ENCODE peak calls at places on chromosome 15, in five cellular contexts. One of them, this sample, is unnamed.

GRCh38 chr15:93029613-93030429 is 59.2 kb downstream of the RGMA start:
- DNase-seq in A549: no peak
- DNase-seq in HepG2: no peak
- DNase-seq in H1: peak
- DNase-seq in K562: no peak
- DNase-seq in this sample: no peak

GRCh38 chr15:29933043-29933442 is 110.8 kb upstream of the TJP1 start:
- DNase-seq in A549: peak
- DNase-seq in HepG2: no peak
- DNase-seq in H1: no peak
- DNase-seq in K562: no peak
- DNase-seq in this sample: no peak

GRCh38 chr15:82566690-82567089 is 26.4 kb upstream of the RPS17 start:
- DNase-seq in A549: peak
- DNase-seq in HepG2: peak
- DNase-seq in H1: no peak
- DNase-seq in K562: no peak
- DNase-seq in this sample: no peak

GRCh38 chr15:59274126-59274970 is 67.7 kb downstream of the LDHAL6B start:
- DNase-seq in A549: peak
- DNase-seq in HepG2: no peak
- DNase-seq in H1: no peak
- DNase-seq in K562: no peak
- DNase-seq in this sample: no peak

GRCh38 chr15:60660290-60661051 is 181.5 kb upstream of the ICE2 start:
- DNase-seq in A549: no peak
- DNase-seq in HepG2: no peak
- DNase-seq in H1: no peak
- DNase-seq in K562: no peak
- DNase-seq in this sample: no peak

GRCh38 chr15:38707802-38708671 is 143.4 kb upstream of the RASGRP1 start:
- DNase-seq in A549: peak
- DNase-seq in HepG2: peak
- DNase-seq in H1: peak
- DNase-seq in K562: peak
- DNase-seq in this sample: peak

GRCh38 chr15:84023636-84024035 is 211.9 kb upstream of the GOLGA6L4 start:
- DNase-seq in A549: peak
- DNase-seq in HepG2: peak
- DNase-seq in H1: peak
- DNase-seq in K562: peak
- DNase-seq in this sample: peak

GRCh38 chr15:38684461-38685000 is 119.9 kb upstream of the RASGRP1 start:
- DNase-seq in A549: no peak
- DNase-seq in HepG2: no peak
- DNase-seq in H1: no peak
- DNase-seq in K562: no peak
- DNase-seq in this sample: no peak

GRCh38 chr15:55696221-55696620 is 46.7 kb downstream of the PRTG start:
- DNase-seq in A549: no peak
- DNase-seq in HepG2: no peak
- DNase-seq in H1: no peak
- DNase-seq in K562: no peak
- DNase-seq in this sample: no peak

GRCh38 chr15:68674975-68675374 is 96.2 kb downstream of the CORO2B start:
- DNase-seq in A549: no peak
- DNase-seq in HepG2: no peak
- DNase-seq in H1: no peak
- DNase-seq in K562: no peak
- DNase-seq in this sample: no peak

GRCh38 chr15:99722406-99722805 is 10.8 kb downstream of the LYSMD4 start:
- DNase-seq in A549: no peak
- DNase-seq in HepG2: no peak
- DNase-seq in H1: no peak
- DNase-seq in K562: no peak
- DNase-seq in this sample: no peak

GRCh38 chr15:66502491-66502890 is 2.2 kb downstream of the RPL4 start:
- DNase-seq in A549: no peak
- DNase-seq in HepG2: no peak
- DNase-seq in H1: no peak
- DNase-seq in K562: no peak
- DNase-seq in this sample: no peak

GRCh38 chr15:63843901-63844317 is 10.2 kb upstream of the HERC1 start:
- DNase-seq in A549: no peak
- DNase-seq in HepG2: no peak
- DNase-seq in H1: no peak
- DNase-seq in K562: no peak
- DNase-seq in this sample: no peak

GRCh38 chr15:68310178-68310810 is 32.7 kb downstream of the FEM1B start:
- DNase-seq in A549: no peak
- DNase-seq in HepG2: no peak
- DNase-seq in H1: peak
- DNase-seq in K562: no peak
- DNase-seq in this sample: no peak

GRCh38 chr15:83209333-83209732 is 1.7 kb upstream of the HDGFL3 start:
- DNase-seq in A549: peak
- DNase-seq in HepG2: peak
- DNase-seq in H1: no peak
- DNase-seq in K562: no peak
- DNase-seq in this sample: peak

GRCh38 chr15:78988361-78988911 is 43.6 kb upstream of the CTSH start:
- DNase-seq in A549: peak
- DNase-seq in HepG2: peak
- DNase-seq in H1: no peak
- DNase-seq in K562: no peak
- DNase-seq in this sample: no peak

GRCh38 chr15:40323953-40324937 is 753 bp downstream of the INAFM2 start:
- DNase-seq in A549: no peak
- DNase-seq in HepG2: no peak
- DNase-seq in H1: peak
- DNase-seq in K562: peak
- DNase-seq in this sample: peak

GRCh38 chr15:67125589-67126502 is 60.4 kb downstream of the SMAD3 start:
- DNase-seq in A549: peak
- DNase-seq in HepG2: no peak
- DNase-seq in H1: no peak
- DNase-seq in K562: peak
- DNase-seq in this sample: no peak

GRCh38 chr15:64813075-64813474 is 12.4 kb downstream of the PIF1 start:
- DNase-seq in A549: peak
- DNase-seq in HepG2: peak
- DNase-seq in H1: no peak
- DNase-seq in K562: no peak
- DNase-seq in this sample: no peak

GRCh38 chr15:67928666-67929065 is 88.8 kb upstream of the RNU6-1 start:
- DNase-seq in A549: no peak
- DNase-seq in HepG2: no peak
- DNase-seq in H1: no peak
- DNase-seq in K562: no peak
- DNase-seq in this sample: no peak

GRCh38 chr15:25060996-25061620 is 106.3 kb downstream of the SNRPN start:
- DNase-seq in A549: no peak
- DNase-seq in HepG2: no peak
- DNase-seq in H1: no peak
- DNase-seq in K562: no peak
- DNase-seq in this sample: no peak

GRCh38 chr15:80967451-80967850 is 22.2 kb downstream of the MESD start:
- DNase-seq in A549: no peak
- DNase-seq in HepG2: peak
- DNase-seq in H1: peak
- DNase-seq in K562: no peak
- DNase-seq in this sample: peak

GRCh38 chr15:42992626-42993025 is 72.0 kb upstream of the TTBK2 start:
- DNase-seq in A549: no peak
- DNase-seq in HepG2: no peak
- DNase-seq in H1: no peak
- DNase-seq in K562: no peak
- DNase-seq in this sample: no peak

DNA sequence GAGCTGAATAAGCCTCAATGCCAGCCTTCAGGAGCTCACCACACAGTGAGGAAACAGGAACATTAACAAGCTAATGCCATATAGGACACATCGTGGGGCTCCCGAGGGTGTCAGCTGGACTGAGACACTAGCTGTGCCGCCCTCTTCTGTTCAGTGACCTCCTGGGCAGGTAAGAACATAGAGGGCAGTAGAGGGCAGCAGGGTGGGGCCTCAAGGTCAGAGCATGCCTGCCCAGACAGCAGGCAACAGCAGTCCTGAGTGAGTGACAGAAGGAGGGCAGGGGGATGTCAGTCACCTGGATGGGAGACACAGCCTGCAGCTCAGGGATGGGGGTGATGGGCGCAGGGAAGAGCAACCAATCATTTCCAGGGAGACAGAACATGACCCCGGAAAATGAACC is 15.5 kb downstream of the NTRK3 start:
- DNase-seq in A549: no peak
- DNase-seq in HepG2: no peak
- DNase-seq in H1: no peak
- DNase-seq in K562: no peak
- DNase-seq in this sample: no peak
- TF ChIP-seq JUN in A549: no peak
- TF ChIP-seq JUN in HepG2: no peak
- TF ChIP-seq JUN in H1: no peak
- TF ChIP-seq JUN in K562: no peak
- TF ChIP-seq JUN in this sample: no peak

GRCh38 chr15:70795311-70795665 is 31.9 kb upstream of the UACA start:
- DNase-seq in A549: peak
- DNase-seq in HepG2: peak
- DNase-seq in H1: no peak
- DNase-seq in K562: no peak
- DNase-seq in this sample: no peak
- TF ChIP-seq JUN in A549: peak
- TF ChIP-seq JUN in HepG2: no peak
- TF ChIP-seq JUN in H1: no peak
- TF ChIP-seq JUN in K562: no peak
- TF ChIP-seq JUN in this sample: no peak

GRCh38 chr15:74983725-74984231 is 11.6 kb upstream of the SCAMP5 start:
- DNase-seq in A549: peak
- DNase-seq in HepG2: no peak
- DNase-seq in H1: no peak
- DNase-seq in K562: no peak
- DNase-seq in this sample: no peak
- TF ChIP-seq JUN in A549: no peak
- TF ChIP-seq JUN in HepG2: no peak
- TF ChIP-seq JUN in H1: no peak
- TF ChIP-seq JUN in K562: no peak
- TF ChIP-seq JUN in this sample: no peak

GRCh38 chr15:34610388-34610787 is 26.9 kb upstream of the GOLGA8B start:
- DNase-seq in A549: peak
- DNase-seq in HepG2: no peak
- DNase-seq in H1: no peak
- DNase-seq in K562: no peak
- DNase-seq in this sample: no peak
- TF ChIP-seq JUN in A549: no peak
- TF ChIP-seq JUN in HepG2: no peak
- TF ChIP-seq JUN in H1: no peak
- TF ChIP-seq JUN in K562: no peak
- TF ChIP-seq JUN in this sample: no peak

GRCh38 chr15:31352911-31353811 is 26.5 kb downstream of the KLF13 start:
- DNase-seq in A549: no peak
- DNase-seq in HepG2: no peak
- DNase-seq in H1: no peak
- DNase-seq in K562: peak
- DNase-seq in this sample: no peak
- TF ChIP-seq JUN in A549: no peak
- TF ChIP-seq JUN in HepG2: no peak
- TF ChIP-seq JUN in H1: no peak
- TF ChIP-seq JUN in K562: no peak
- TF ChIP-seq JUN in this sample: no peak

GRCh38 chr15:85792872-85793621 is 1.7 kb downstream of the KLHL25 start:
- DNase-seq in A549: no peak
- DNase-seq in HepG2: no peak
- DNase-seq in H1: no peak
- DNase-seq in K562: no peak
- DNase-seq in this sample: no peak

GRCh38 chr15:85794598-85795319 is at the start of gene KLHL25:
- DNase-seq in A549: peak
- DNase-seq in HepG2: peak
- DNase-seq in H1: peak
- DNase-seq in K562: peak
- DNase-seq in this sample: peak

GRCh38 chr15:85792102-85792731 is 2.5 kb downstream of the KLHL25 start:
- DNase-seq in A549: no peak
- DNase-seq in HepG2: no peak
- DNase-seq in H1: no peak
- DNase-seq in K562: no peak
- DNase-seq in this sample: no peak

GRCh38 chr15:85795320-85795668 is 569 bp upstream of the KLHL25 start:
- DNase-seq in A549: no peak
- DNase-seq in HepG2: no peak
- DNase-seq in H1: no peak
- DNase-seq in K562: no peak
- DNase-seq in this sample: no peak

DNA sequence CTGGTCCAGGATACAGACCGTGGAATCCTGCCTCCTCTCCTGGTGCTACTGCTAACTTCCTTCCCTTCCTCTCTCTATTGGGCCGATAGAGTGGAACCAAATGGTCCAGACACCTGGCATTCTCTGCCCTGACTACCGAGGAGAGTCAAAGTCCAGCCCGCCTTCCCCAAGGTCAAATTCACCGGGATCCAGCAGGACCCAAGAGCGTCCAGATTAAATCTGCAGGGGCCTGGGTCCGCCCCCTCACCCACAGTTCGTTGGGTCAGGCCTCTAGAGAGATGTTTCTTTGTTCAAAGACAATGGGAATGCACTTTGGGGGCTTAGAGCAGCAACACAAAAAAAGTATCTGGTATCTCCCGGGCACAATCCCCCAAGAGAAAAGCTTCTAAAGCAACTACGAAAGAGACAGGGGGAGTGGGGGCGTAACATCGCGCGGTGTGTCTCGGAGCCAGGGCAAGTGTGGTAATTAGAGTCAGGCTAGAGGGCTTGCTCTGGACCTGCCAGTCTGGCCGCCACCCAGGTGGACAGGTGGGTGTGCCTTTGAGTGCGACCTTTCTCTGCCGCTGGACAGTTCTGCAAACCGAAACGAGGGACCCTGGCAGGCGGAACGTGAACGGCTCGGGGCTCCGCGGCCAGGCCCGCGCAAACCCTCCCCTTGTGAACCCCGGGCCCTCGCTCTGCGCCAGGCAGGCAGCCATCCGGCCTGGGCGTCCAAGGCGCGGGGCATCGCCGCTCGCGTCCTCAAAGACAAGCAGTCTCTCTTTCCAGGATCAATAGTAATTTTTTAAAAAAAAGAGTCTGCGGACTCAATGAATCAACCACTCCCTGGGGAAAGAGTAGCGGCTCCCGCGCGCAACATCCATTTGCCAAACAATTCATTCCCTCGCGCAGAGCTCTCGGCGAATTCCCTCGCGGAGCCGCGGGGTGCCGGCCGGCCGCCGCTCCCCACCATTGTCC is 806 bp downstream of the KLHL25 start:
- DNase-seq in A549: no peak
- DNase-seq in HepG2: peak
- DNase-seq in H1: no peak
- DNase-seq in K562: no peak
- DNase-seq in this sample: peak
- TF ChIP-seq JUN in A549: no peak
- TF ChIP-seq JUN in HepG2: no peak
- TF ChIP-seq JUN in H1: no peak
- TF ChIP-seq JUN in K562: no peak
- TF ChIP-seq JUN in this sample: no peak